ENCODE peak calls at places on chromosome 6, in four cellular contexts. E is AG10803, A is ovary, Z is AG04450. L is an unnamed sample.

GRCh38 chr6:19757036-19757435 is 80.1 kb upstream of the ID4 start:
- DNase-seq in E (peak; percentile 74), A (no peak), Z (no peak), L (peak; percentile 15)

GRCh38 chr6:134373282-134373922 is 55.5 kb upstream of the SGK1 start:
- DNase-seq in A (no peak), Z (peak; percentile 63), E (peak; percentile 74), L (peak; percentile 27)

GRCh38 chr6:127051571-127052260 is 66.8 kb upstream of the RSPO3 start:
- DNase-seq in E (peak; percentile 94), A (no peak), Z (no peak), L (no peak)

GRCh38 chr6:107811591-107812218 is 12.4 kb downstream of the SCML4 start:
- DNase-seq in A (no peak), Z (no peak), E (peak; percentile 6), L (no peak)

GRCh38 chr6:2542858-2543218 is 207.9 kb downstream of the MYLK4 start:
- DNase-seq in E (peak; percentile 10), Z (peak; percentile 39), A (no peak), L (peak; percentile 48)

GRCh38 chr6:111743859-111744692 is 129.2 kb downstream of the FYN start:
- DNase-seq in Z (peak; percentile 52), E (peak; percentile 80), A (no peak), L (no peak)

GRCh38 chr6:1705630-1706029 is 95.9 kb downstream of the FOXC1 start:
- DNase-seq in E (no peak), A (no peak), Z (no peak), L (no peak)

GRCh38 chr6:134111062-134111677 is 58.7 kb upstream of the SLC2A12 start:
- DNase-seq in E (peak; percentile 46), Z (no peak), A (no peak), L (no peak)

GRCh38 chr6:36873612-36874011 is 991 bp downstream of the PPIL1 start:
- DNase-seq in Z (no peak), A (no peak), E (no peak), L (no peak)

GRCh38 chr6:48068326-48069191 is 42.4 kb downstream of the PTCHD4 start:
- DNase-seq in E (no peak), A (no peak), Z (no peak), L (no peak)

GRCh38 chr6:158142789-158143188 is 25.3 kb downstream of the SERAC1 start:
- DNase-seq in Z (peak; percentile 39), E (peak; percentile 88), A (no peak), L (no peak)

GRCh38 chr6:113049190-113049589 is 702.1 kb downstream of the RFPL4B start:
- DNase-seq in E (peak; percentile 28), A (no peak), Z (no peak), L (no peak)

GRCh38 chr6:116444991-116445566 is 16.1 kb upstream of the CALHM6 start:
- DNase-seq in A (no peak), E (peak; percentile 52), Z (no peak), L (no peak)

GRCh38 chr6:161346717-161347504 is 73.0 kb upstream of the AGPAT4 start:
- DNase-seq in E (no peak), Z (no peak), A (no peak), L (no peak)

GRCh38 chr6:151140767-151141166 is 99.0 kb upstream of the AKAP12 start:
- DNase-seq in A (no peak), Z (no peak), E (no peak), L (no peak)

GRCh38 chr6:18425218-18425617 is 38.1 kb downstream of the RNF144B start:
- DNase-seq in A (no peak), E (no peak), Z (no peak), L (no peak)

GRCh38 chr6:45438849-45439406 is 61.2 kb upstream of the SUPT3H start:
- DNase-seq in A (no peak), E (peak; percentile 90), Z (peak; percentile 76), L (no peak)

GRCh38 chr6:47161176-47161687 is 119.1 kb upstream of the ADGRF1 start:
- DNase-seq in A (no peak), Z (no peak), E (peak; percentile 72), L (peak; percentile 39)

GRCh38 chr6:3009930-3010329 is 10.2 kb downstream of the NQO2 start:
- DNase-seq in Z (no peak), E (no peak), A (no peak), L (no peak)

GRCh38 chr6:66421570-66421969 is 714.5 kb upstream of the EYS start:
- DNase-seq in A (no peak), Z (no peak), E (no peak), L (no peak)

GRCh38 chr6:157645201-157645795 is 177.7 kb upstream of the SNX9 start:
- DNase-seq in Z (no peak), E (no peak), A (no peak), L (no peak)

GRCh38 chr6:30508890-30509736 is 19.8 kb downstream of the HLA-E start:
- DNase-seq in Z (no peak), E (peak; percentile 42), A (no peak), L (no peak)

GRCh38 chr6:168636147-168636982 is 195.4 kb downstream of the SMOC2 start:
- DNase-seq in A (no peak), Z (no peak), E (no peak), L (no peak)

GRCh38 chr6:3205913-3206312 is 21.5 kb downstream of the TUBB2B start:
- DNase-seq in A (no peak), E (peak; percentile 98), Z (peak; percentile 47), L (peak; percentile 52)

GRCh38 chr6:116476021-116476678 is 15.0 kb downstream of the CALHM6 start:
- DNase-seq in A (no peak), E (peak; percentile 61), Z (no peak), L (no peak)

GRCh38 chr6:4610256-4610655 is 165.9 kb upstream of the CDYL start:
- DNase-seq in Z (no peak), A (no peak), E (peak; percentile 95), L (peak; percentile 76)

GRCh38 chr6:5462856-5463255 is 201.5 kb downstream of the FARS2 start:
- DNase-seq in A (no peak), E (no peak), Z (no peak), L (no peak)

GRCh38 chr6:64672131-64672530 is 1034.9 kb downstream of the EYS start:
- DNase-seq in A (no peak), Z (no peak), E (no peak), L (no peak)

GRCh38 chr6:36244641-36245280 is 25.1 kb upstream of the PNPLA1 start:
- DNase-seq in Z (no peak), A (no peak), E (no peak), L (no peak)

GRCh38 chr6:170279426-170279825 is 11.5 kb downstream of the DLL1 start:
- DNase-seq in A (peak; percentile 24), E (no peak), Z (no peak), L (no peak)

GRCh38 chr6:106745824-106746610 is 116.6 kb downstream of the QRSL1 start:
- DNase-seq in A (no peak), Z (no peak), E (no peak), L (no peak)

GRCh38 chr6:22925304-22925835 is 356.0 kb downstream of the HDGFL1 start:
- DNase-seq in A (no peak), E (no peak), Z (no peak), L (no peak)

GRCh38 chr6:80508885-80509630 is 402.6 kb downstream of the BCKDHB start:
- DNase-seq in Z (peak; percentile 16), A (no peak), E (peak; percentile 41), L (no peak)

GRCh38 chr6:157690441-157691210 is 132.4 kb upstream of the SNX9 start:
- DNase-seq in A (no peak), E (no peak), Z (no peak), L (no peak)

GRCh38 chr6:100881707-100882040 is 545 bp upstream of the ASCC3 start:
- DNase-seq in E (peak; percentile 9), Z (no peak), A (no peak), L (no peak)

GRCh38 chr6:13874191-13874549 is 50.6 kb upstream of the RNF182 start:
- DNase-seq in A (no peak), Z (no peak), E (no peak), L (no peak)
- H3K4me3 ChIP-seq in A (peak overlapping the region; percentile 35), Z (peak overlapping the region; percentile 59), E (peak overlapping the region; percentile 51), L (peak overlapping the region; percentile 51)

GRCh38 chr6:39654121-39654520 is 71.1 kb downstream of the KIF6 start:
- DNase-seq in A (no peak), E (no peak), Z (no peak), L (no peak)

GRCh38 chr6:39653631-39654030 is 71.6 kb downstream of the KIF6 start:
- DNase-seq in Z (no peak), A (no peak), E (no peak), L (no peak)

DNA sequence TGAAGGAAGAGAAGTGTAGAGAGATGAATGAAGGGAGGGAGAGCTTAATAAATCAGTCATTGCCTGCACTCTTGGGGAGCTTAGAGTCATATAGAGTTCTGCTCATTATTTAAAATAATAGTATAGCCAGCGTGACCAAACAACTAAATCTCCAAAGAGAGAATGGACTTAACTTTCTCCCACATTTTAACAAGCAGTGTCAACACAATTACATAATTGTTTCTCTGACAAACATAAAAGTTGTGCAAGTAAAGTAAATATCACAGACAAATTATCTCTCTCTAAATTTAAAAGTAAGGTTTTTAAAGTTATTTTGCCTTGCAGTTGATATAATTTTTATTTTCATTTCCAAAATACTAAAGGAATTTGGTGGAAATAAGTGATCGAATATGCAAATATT is 67.9 kb downstream of the KIF6 start:
- DNase-seq in Z (no peak), E (no peak), A (no peak), L (no peak)
- TF ChIP-seq CTCF in Z (no peak), E (no peak), A (no peak), L (no peak)

DNA sequence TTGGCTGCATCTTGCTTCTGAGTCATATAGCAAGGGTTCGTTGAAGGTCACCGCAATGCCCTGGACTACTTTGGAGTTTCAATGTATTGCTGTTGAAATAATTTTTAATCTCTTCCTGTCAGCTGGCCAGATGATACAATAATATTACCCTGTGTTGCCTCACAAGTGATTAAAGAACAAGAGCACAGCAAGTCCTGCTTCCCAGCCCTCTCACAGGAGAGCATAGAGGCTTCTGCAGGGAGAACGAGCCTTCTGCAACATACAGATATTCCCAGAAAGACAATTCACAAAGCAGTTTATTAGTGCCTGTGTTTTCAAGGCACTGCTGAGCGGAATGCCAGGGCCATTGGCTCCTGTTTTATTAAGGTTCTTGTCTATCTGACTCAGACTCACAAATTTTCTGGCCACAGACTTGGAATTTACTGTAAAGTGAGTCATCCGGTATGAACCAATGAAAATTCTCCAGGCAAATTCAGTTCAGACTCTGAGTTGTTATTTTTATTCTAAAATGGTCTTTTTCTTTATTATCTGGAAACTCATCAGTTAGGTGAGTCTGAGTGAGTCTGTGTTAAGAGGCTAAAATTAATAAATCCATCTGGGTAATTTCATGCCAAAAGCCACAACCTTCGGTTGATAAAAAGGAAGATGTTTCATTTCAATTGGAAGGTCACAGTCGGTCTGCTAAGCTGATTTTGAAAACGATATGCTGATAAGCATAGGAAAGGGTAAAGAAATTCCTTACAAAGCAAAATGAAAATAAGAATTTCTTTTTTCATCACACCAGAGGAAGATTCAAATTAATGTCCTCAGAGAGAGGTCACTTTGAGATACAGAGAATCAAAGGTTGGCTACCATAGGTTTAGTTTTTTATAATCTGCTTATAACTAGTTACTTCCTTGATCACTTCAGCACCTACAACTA is 289.4 kb upstream of the STXBP5 start:
- DNase-seq in A (peak; percentile 45), E (peak; percentile 96), Z (peak; percentile 88), L (peak; percentile 96)
- H3K4me3 ChIP-seq in A (peak overlapping the region; percentile 8), E (peak overlapping the region; percentile 47), Z (peak overlapping the region; percentile 51), L (peak overlapping the region; percentile 36)

GRCh38 chr6:33201147-33201545 is 479 bp downstream of the SLC39A7 start:
- DNase-seq in A (peak; percentile 58), E (peak; percentile 14), Z (no peak), L (no peak)

GRCh38 chr6:33199687-33200233 is 705 bp downstream of the RXRB start:
- DNase-seq in Z (no peak), E (peak; percentile 62), A (no peak), L (no peak)

GRCh38 chr6:33201935-33202334 is 1.3 kb downstream of the SLC39A7 start:
- DNase-seq in Z (no peak), A (no peak), E (no peak), L (no peak)

GRCh38 chr6:33198853-33199436 is 1.5 kb downstream of the RXRB start:
- DNase-seq in Z (no peak), E (no peak), A (peak; percentile 34), L (no peak)

GRCh38 chr6:33200234-33201146 is at the start of the genes RXRB and SLC39A7:
- DNase-seq in Z (peak; percentile 98), E (peak; percentile 99), A (peak; percentile 99), L (peak; percentile 94)
- TF ChIP-seq CTCF in Z (no peak), E (no peak), A (no peak), L (no peak)